ENCODE peak calls at places on chromosome 15, in five cellular contexts. Q is H7, H is IMR-90, R is endodermal cell, G is upper lobe of right lung. D is an unnamed sample.

GRCh38 chr15:62618432-62618831 is 424.1 kb upstream of the TPM1 start:
- DNase-seq in Q (no peak), H (peak; percentile 94), R (no peak), G (no peak), D (no peak)

GRCh38 chr15:66765478-66766281 is 63.6 kb downstream of the SMAD6 start:
- DNase-seq in Q (no peak), H (no peak), R (no peak), G (peak; percentile 88), D (peak; percentile 85)

GRCh38 chr15:91566116-91566515 is 287.4 kb upstream of the SLCO3A1 start:
- DNase-seq in Q (no peak), H (no peak), R (no peak), G (no peak), D (no peak)

GRCh38 chr15:84921121-84921520 is 36.7 kb downstream of the SLC28A1 start:
- DNase-seq in Q (no peak), H (peak; percentile 9), R (no peak), G (no peak), D (no peak)

GRCh38 chr15:65829150-65829764 is 37.2 kb upstream of the DENND4A start:
- DNase-seq in Q (no peak), H (peak; percentile 22), R (peak; percentile 49), G (no peak), D (no peak)

GRCh38 chr15:73822998-73823397 is 50.4 kb upstream of the TBC1D21 start:
- DNase-seq in Q (peak; percentile 75), H (peak; percentile 43), R (peak; percentile 84), G (no peak), D (no peak)

GRCh38 chr15:71443538-71443937 is 328.3 kb downstream of the THSD4 start:
- DNase-seq in Q (peak; percentile 42), H (peak; percentile 51), R (peak; percentile 86), G (peak; percentile 78), D (peak; percentile 66)

GRCh38 chr15:45351229-45351628 is 27.1 kb downstream of the GATM start:
- DNase-seq in Q (no peak), H (no peak), R (no peak), G (no peak), D (no peak)

GRCh38 chr15:20345401-20345958 is 196.1 kb downstream of the GOLGA6L6 start:
- DNase-seq in Q (peak; percentile 29), H (no peak), R (no peak), G (peak; percentile 71), D (peak; percentile 81)

GRCh38 chr15:74995779-74996765 is 709 bp downstream of the SCAMP5 start:
- DNase-seq in Q (peak; percentile 86), H (no peak), R (peak; percentile 78), G (no peak), D (peak; percentile 73)

GRCh38 chr15:70451861-70452653 is 311.3 kb downstream of the UACA start:
- DNase-seq in Q (peak; percentile 84), H (no peak), R (peak; percentile 87), G (peak; percentile 77), D (no peak)

GRCh38 chr15:70048196-70048565 is 49.5 kb downstream of the TLE3 start:
- DNase-seq in Q (peak; percentile 60), H (no peak), R (no peak), G (peak; percentile 31), D (peak; percentile 66)

GRCh38 chr15:44490628-44491027 is 46.3 kb upstream of the EIF3J start:
- DNase-seq in Q (no peak), H (peak; percentile 87), R (no peak), G (no peak), D (no peak)

GRCh38 chr15:64851503-64851840 is 9.8 kb downstream of the PLEKHO2 start:
- DNase-seq in Q (peak; percentile 51), H (peak; percentile 93), R (peak; percentile 67), G (no peak), D (no peak)

GRCh38 chr15:97783240-97783639 is 177.3 kb upstream of the ARRDC4 start:
- DNase-seq in Q (no peak), H (no peak), R (no peak), G (no peak), D (no peak)

GRCh38 chr15:29123991-29124390 is 145.6 kb downstream of the NSMCE3 start:
- DNase-seq in Q (no peak), H (no peak), R (no peak), G (no peak), D (peak; percentile 39)

GRCh38 chr15:29067949-29068348 is 182.2 kb downstream of the APBA2 start:
- DNase-seq in Q (no peak), H (no peak), R (no peak), G (no peak), D (no peak)

GRCh38 chr15:59918994-59919951 is 84.8 kb upstream of the FOXB1 start:
- DNase-seq in Q (no peak), H (peak; percentile 56), R (no peak), G (no peak), D (no peak)

GRCh38 chr15:52163321-52164190 is 27.6 kb downstream of the GNB5 start:
- DNase-seq in Q (peak; percentile 70), H (no peak), R (peak; percentile 89), G (no peak), D (no peak)

DNA sequence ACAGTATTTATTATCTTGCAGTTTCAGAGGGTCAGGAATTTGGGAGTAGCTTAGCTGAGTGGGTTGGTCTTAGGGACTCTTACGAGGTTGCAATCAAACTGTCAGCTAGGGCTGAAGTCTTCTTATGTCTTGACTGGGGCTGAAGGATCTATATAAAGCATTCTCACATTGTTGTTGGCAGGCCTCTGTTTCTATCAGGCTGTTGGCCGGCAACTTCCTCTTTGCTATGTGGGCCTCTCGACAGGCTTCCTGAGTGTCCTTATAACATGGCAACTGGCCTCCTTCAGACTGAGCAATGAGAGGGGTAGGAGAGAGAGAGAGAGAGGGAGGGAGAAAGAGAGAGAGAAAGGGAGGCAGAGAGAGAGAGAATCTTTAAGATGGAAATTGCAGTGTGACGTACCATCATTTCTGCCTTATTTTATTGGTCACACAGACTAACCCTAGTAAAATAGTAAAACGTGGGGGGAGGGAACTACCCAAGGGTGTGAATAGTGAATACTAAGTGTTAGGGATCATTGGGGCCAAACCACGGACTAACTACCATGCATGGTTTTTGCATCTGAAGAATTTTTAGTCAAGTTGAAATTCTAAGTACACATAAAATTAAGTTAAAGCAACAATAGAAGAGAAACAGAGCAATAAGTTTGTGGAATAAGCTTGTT is 16.1 kb downstream of the FGF7 start:
- DNase-seq in Q (no peak), H (no peak), R (no peak), G (no peak), D (peak; percentile 61)
- H3K4me3 ChIP-seq in Q (no peak overlapping the region), H (no peak overlapping the region), R (no peak overlapping the region), G (no peak overlapping the region), D (no peak overlapping the region)

DNA sequence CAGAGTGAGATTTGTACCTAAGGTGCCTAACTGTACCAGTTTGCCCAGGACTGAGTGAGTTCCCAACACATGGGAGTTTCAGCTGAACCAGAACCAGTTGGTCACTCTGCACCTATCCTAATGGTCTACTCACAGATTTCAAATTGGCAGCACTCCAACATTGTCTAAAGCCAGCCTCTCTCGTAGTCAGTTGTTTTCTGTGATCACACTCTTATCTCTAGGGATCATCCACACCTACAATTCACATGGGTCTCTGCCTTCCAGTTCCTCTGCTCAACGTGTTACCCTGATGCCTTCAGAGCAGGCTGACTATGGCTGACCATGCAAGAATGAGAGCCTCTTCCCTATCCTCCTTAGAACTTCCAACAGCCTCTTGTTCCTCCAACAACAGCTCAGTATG is 624.8 kb downstream of the NTRK3 start:
- DNase-seq in Q (no peak), H (no peak), R (no peak), G (no peak), D (no peak)
- H3K4me3 ChIP-seq in Q (no peak overlapping the region), H (no peak overlapping the region), R (no peak overlapping the region), G (no peak overlapping the region), D (no peak overlapping the region)

GRCh38 chr15:34336333-34336732 is 1.2 kb downstream of the SLC12A6 start:
- DNase-seq in Q (no peak), H (no peak), R (no peak), G (no peak), D (no peak)
- H3K4me3 ChIP-seq in Q (no peak overlapping the region), H (no peak overlapping the region), R (no peak overlapping the region), G (peak overlapping the region; percentile 73), D (peak overlapping the region; percentile 71)

DNA sequence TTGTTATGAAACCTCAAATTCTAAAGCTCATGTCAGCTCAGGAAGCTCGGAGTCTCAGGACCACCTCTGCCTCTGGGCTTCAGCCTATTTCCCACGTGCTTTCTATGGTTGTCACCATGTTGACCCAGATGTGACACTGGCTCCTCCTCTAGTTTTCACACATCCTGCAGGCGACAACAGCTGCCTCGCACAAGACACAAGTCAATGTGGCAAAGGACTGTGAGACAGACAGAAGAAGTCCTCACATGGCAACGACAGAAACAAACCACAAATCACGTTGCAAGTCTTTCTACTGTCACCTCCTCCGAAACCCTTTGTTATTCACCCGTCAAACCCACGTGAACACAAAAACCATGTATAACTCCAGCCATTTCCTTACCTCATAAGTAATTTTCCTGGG is 194.5 kb downstream of the MEX3B start:
- DNase-seq in Q (no peak), H (no peak), R (no peak), G (no peak), D (no peak)
- H3K4me3 ChIP-seq in Q (no peak overlapping the region), H (no peak overlapping the region), R (no peak overlapping the region), G (no peak overlapping the region), D (no peak overlapping the region)

GRCh38 chr15:95742256-95742655 is 588.2 kb upstream of the NR2F2 start:
- DNase-seq in Q (no peak), H (no peak), R (no peak), G (no peak), D (no peak)
- H3K4me3 ChIP-seq in Q (no peak overlapping the region), H (no peak overlapping the region), R (no peak overlapping the region), G (no peak overlapping the region), D (no peak overlapping the region)

DNA sequence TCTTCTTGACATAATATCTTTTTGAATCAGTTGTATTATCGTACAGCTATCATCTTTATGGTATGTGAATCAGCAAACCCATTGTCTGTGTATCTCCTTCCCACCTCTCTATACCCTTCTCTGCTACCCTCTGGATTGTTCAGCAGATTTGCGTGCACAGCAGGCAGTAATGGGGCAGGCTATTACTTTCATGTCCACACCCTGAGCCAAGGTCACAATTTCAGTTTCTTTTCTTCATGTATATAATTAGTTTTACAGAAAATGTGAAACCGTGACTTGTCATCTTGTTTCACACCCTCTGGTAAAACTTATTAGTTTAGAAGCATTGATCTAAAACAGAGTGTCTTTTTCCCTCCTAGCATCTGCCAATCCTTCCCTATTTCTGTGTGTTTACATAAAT is 770.4 kb upstream of the SEMA6D start:
- DNase-seq in Q (no peak), H (no peak), R (no peak), G (no peak), D (no peak)
- H3K4me3 ChIP-seq in Q (no peak overlapping the region), H (no peak overlapping the region), R (no peak overlapping the region), G (no peak overlapping the region), D (no peak overlapping the region)

GRCh38 chr15:68528891-68529290 is 49.9 kb upstream of the CORO2B start:
- DNase-seq in Q (no peak), H (no peak), R (no peak), G (no peak), D (no peak)
- H3K4me3 ChIP-seq in Q (no peak overlapping the region), H (no peak overlapping the region), R (no peak overlapping the region), G (no peak overlapping the region), D (no peak overlapping the region)

DNA sequence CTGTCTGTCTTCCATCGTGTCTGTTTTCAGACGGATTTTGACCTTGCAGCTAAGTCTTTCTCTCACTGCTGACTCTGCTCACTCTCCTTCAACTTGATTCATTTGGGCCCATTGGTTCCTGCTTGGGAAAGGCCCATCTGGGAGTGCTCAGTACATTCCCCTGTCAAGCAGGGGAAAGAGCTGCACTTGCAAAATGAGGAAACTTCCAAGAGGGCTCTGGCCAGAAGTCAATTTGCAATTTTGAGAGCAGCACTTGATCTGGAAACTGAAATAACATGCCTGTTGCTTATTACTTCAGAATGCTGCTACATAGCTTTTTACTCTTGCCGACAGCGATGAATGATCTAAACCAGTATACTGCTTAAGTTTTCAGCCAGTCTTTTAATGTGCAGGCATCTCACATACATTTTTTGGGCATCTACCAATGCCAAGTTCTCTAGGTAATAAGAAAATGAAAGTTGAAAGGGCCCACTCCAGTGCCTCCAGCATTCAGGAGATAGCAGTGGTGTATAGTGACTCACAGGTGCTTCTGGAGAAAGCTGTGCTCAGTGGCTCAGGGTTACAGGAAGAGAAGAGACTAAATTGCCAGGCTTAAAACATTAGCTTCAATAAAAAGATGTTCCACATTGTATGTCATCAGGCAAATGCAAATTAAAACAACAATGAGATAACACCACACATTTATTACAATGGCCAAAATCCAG is 70.1 kb upstream of the RORA start:
- DNase-seq in Q (no peak), H (no peak), R (no peak), G (no peak), D (no peak)
- H3K4me3 ChIP-seq in Q (no peak overlapping the region), H (no peak overlapping the region), R (no peak overlapping the region), G (no peak overlapping the region), D (no peak overlapping the region)